ENCODE peak calls at places on chromosomes 12 and 14, in four cellular contexts. N is neuronal stem cell, Z is H9, O is H1. R is an unnamed sample.

GRCh38 chr12:79706156-79706555 is 15.4 kb upstream of the PAWR start:
- DNase-seq in Z (no peak), O (no peak), N (no peak), R (no peak)

GRCh38 chr14:51182166-51182565 is 57.9 kb upstream of the TMX1 start:
- DNase-seq in N (no peak), O (no peak), Z (no peak), R (no peak)

GRCh38 chr12:88058719-88059077 is 29.5 kb upstream of the C12orf50 start:
- DNase-seq in N (no peak), O (no peak), Z (no peak), R (no peak)

GRCh38 chr14:92224348-92224954 is 98.5 kb upstream of the SLC24A4 start:
- DNase-seq in Z (no peak), O (no peak), N (no peak), R (no peak)

GRCh38 chr12:11693626-11694025 is 44.2 kb downstream of the ETV6 start:
- DNase-seq in Z (no peak), N (no peak), O (no peak), R (no peak)

GRCh38 chr14:95519699-95520098 is 3.2 kb upstream of the SYNE3 start:
- DNase-seq in N (no peak), O (no peak), Z (no peak), R (peak)

GRCh38 chr14:67577909-67578749 is 21.9 kb downstream of the PIGH start:
- DNase-seq in O (no peak), N (no peak), Z (no peak), R (no peak)

GRCh38 chr14:77228056-77228455 is 43.0 kb downstream of the NGB start:
- DNase-seq in Z (no peak), N (no peak), O (no peak), R (no peak)

GRCh38 chr12:123723765-123724164 is 11.6 kb downstream of the ATP6V0A2 start:
- DNase-seq in O (no peak), Z (no peak), N (no peak), R (no peak)

GRCh38 chr14:65792208-65792905 is 379.8 kb downstream of the FUT8 start:
- DNase-seq in O (no peak), Z (no peak), N (no peak), R (no peak)

GRCh38 chr12:131832393-131833231 is 4.4 kb downstream of the MMP17 start:
- DNase-seq in O (no peak), Z (no peak), N (no peak), R (no peak)

GRCh38 chr12:20486233-20486632 is 117.9 kb downstream of the PDE3A start:
- DNase-seq in O (no peak), Z (no peak), N (no peak), R (no peak)

GRCh38 chr12:42902001-42902400 is 312.5 kb upstream of the PRICKLE1 start:
- DNase-seq in Z (no peak), N (no peak), O (no peak), R (no peak)

GRCh38 chr12:3421191-3421590 is 69.8 kb upstream of the PRMT8 start:
- DNase-seq in Z (peak), O (no peak), N (no peak), R (no peak)

GRCh38 chr14:23399591-23399990 is 8.5 kb downstream of the MYH6 start:
- DNase-seq in Z (no peak), N (no peak), O (no peak), R (no peak)

GRCh38 chr12:47838286-47838931 is 18.7 kb upstream of the HDAC7 start:
- DNase-seq in O (no peak), Z (peak), N (no peak), R (peak)

GRCh38 chr12:124369055-124369900 is 74.4 kb downstream of the RFLNA start:
- DNase-seq in O (no peak), Z (no peak), N (no peak), R (peak)

GRCh38 chr14:58501214-58501816 is 73.8 kb downstream of the KIAA0586 start:
- DNase-seq in O (no peak), Z (no peak), N (peak), R (peak)

GRCh38 chr14:76312821-76313220 is 63.1 kb upstream of the ESRRB start:
- DNase-seq in Z (no peak), N (no peak), O (no peak), R (no peak)

GRCh38 chr12:27969901-27970390 is 2.6 kb downstream of the PTHLH start:
- DNase-seq in Z (peak), O (peak), N (peak), R (peak)

GRCh38 chr12:120640840-120641833 is 711 bp downstream of the CABP1 start:
- DNase-seq in Z (peak), O (peak), N (peak), R (peak)

GRCh38 chr14:101031721-101032120 is 128.2 kb upstream of the RTL1 start:
- DNase-seq in Z (no peak), O (no peak), N (no peak), R (no peak)

GRCh38 chr12:117114784-117115183 is 15.6 kb upstream of the TESC start:
- DNase-seq in O (no peak), N (no peak), Z (no peak), R (no peak)

GRCh38 chr14:73718742-73719251 is 4.6 kb upstream of the PNMA1 start:
- DNase-seq in Z (peak), O (peak), N (peak), R (no peak)

GRCh38 chr14:95337052-95337595 is 17.4 kb upstream of the CLMN start:
- DNase-seq in O (no peak), Z (no peak), N (no peak), R (no peak)

GRCh38 chr12:62720661-62721330 is 214.2 kb downstream of the PPM1H start:
- DNase-seq in N (no peak), O (no peak), Z (no peak), R (peak)

GRCh38 chr12:119694111-119694510 is 26.2 kb downstream of the PRKAB1 start:
- DNase-seq in Z (no peak), O (no peak), N (no peak), R (no peak)

GRCh38 chr14:24972844-24973243 is 77.1 kb downstream of the STXBP6 start:
- DNase-seq in Z (no peak), N (no peak), O (no peak), R (no peak)

GRCh38 chr14:37870947-37871346 is 275.5 kb downstream of the TTC6 start:
- DNase-seq in N (no peak), Z (no peak), O (no peak), R (no peak)

GRCh38 chr12:18090093-18090492 is at the start of gene RERGL:
- DNase-seq in O (no peak), Z (no peak), N (no peak), R (no peak)

GRCh38 chr12:67426067-67426466 is 156.9 kb downstream of the CAND1 start:
- DNase-seq in O (no peak), N (no peak), Z (no peak), R (peak)

GRCh38 chr12:93819048-93819491 is 141.9 kb downstream of the CRADD start:
- DNase-seq in N (no peak), O (no peak), Z (no peak), R (peak)

GRCh38 chr14:99422220-99423010 is 58.2 kb downstream of the SETD3 start:
- DNase-seq in N (no peak), Z (no peak), O (no peak), R (no peak)

GRCh38 chr12:40054554-40055226 is 51.2 kb downstream of the SLC2A13 start:
- DNase-seq in Z (no peak), N (no peak), O (no peak), R (peak)

GRCh38 chr14:92656306-92656705 is 92.1 kb downstream of the LGMN start:
- DNase-seq in N (no peak), Z (no peak), O (no peak), R (no peak)

GRCh38 chr14:86003998-86004397 is 474.1 kb downstream of the FLRT2 start:
- DNase-seq in O (no peak), Z (no peak), N (no peak), R (no peak)

GRCh38 chr12:40583743-40584142 is 108.5 kb upstream of the CNTN1 start:
- DNase-seq in N (no peak), Z (no peak), O (no peak), R (no peak)

GRCh38 chr12:94760786-94761185 is 110.4 kb upstream of the TMCC3 start:
- DNase-seq in O (no peak), Z (no peak), N (no peak), R (no peak)

GRCh38 chr12:95216704-95217376 is 427 bp downstream of the FGD6 start:
- DNase-seq in O (no peak), N (no peak), Z (no peak), R (no peak)

GRCh38 chr12:89210277-89210676 is 142.0 kb downstream of the DUSP6 start:
- DNase-seq in O (no peak), Z (no peak), N (peak), R (no peak)
- H2BK12ac ChIP-seq in O (no peak), Z (no peak), N (no peak), R (peak)

DNA sequence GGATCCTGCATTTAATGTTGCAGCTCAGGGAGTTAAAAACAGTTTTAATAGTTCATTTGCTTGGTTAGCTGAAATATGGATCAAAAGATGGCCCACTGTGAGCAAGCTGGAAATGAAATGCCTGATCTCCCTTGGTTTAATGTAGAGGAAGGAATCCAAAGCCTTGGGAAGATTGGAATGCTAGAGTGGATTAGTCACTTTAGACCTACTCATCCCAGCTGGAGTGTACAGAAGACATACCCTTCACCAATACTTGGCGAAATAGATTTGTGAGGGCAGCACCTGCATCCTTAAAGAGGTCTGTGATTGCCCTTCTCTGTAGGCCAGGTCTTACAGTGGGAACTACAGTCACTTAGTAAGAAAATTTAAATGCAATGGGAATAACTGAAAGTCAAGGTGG is 58.0 kb upstream of the KRAS start:
- DNase-seq in O (no peak), N (no peak), Z (no peak), R (peak)
- H2BK15ac ChIP-seq in O (no peak), N (no peak), Z (no peak), R (no peak)

GRCh38 chr12:32125455-32126084 is 18.9 kb downstream of the BICD1 start:
- DNase-seq in Z (no peak), O (no peak), N (no peak), R (peak)

GRCh38 chr12:32118806-32119205 is 12.2 kb downstream of the BICD1 start:
- DNase-seq in Z (peak), O (no peak), N (no peak), R (no peak)

GRCh38 chr12:32120419-32120818 is 13.8 kb downstream of the BICD1 start:
- DNase-seq in Z (peak), N (no peak), O (no peak), R (no peak)

GRCh38 chr12:32126720-32127119 is 20.1 kb downstream of the BICD1 start:
- DNase-seq in Z (no peak), N (no peak), O (no peak), R (peak)

DNA sequence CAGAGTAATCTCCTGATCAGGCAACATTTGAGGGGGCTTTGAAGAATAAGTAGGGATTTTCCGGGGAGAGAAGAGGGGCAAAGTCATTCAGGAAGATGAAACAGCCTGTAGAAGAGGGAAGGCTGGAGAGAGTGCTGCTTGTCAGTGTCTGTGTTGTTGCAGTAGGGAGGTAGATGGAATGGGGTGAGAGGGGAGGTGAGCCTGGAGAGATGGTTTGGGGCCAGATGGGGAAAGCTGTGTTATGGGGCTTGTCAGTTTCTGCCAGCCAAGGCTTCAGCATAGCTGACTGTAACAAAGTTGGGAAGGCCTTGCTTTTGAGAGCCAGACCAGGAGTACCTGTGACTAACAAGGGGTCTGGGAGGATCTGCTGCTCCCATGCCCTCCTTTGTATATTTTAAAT is 18.0 kb downstream of the BICD1 start:
- DNase-seq in N (no peak), O (no peak), Z (no peak), R (no peak)
- H2BK12ac ChIP-seq in N (no peak), O (peak), Z (no peak), R (no peak)

GRCh38 chr12:22728989-22729388 is 104.0 kb downstream of the ETNK1 start:
- DNase-seq in Z (no peak), N (no peak), O (no peak), R (no peak)

GRCh38 chr12:22729898-22730443 is 105.0 kb downstream of the ETNK1 start:
- DNase-seq in Z (no peak), O (no peak), N (no peak), R (peak)

GRCh38 chr12:22731231-22731630 is 106.3 kb downstream of the ETNK1 start:
- DNase-seq in O (no peak), N (no peak), Z (no peak), R (no peak)

GRCh38 chr12:22733756-22734155 is 108.8 kb downstream of the ETNK1 start:
- DNase-seq in O (no peak), N (no peak), Z (no peak), R (no peak)

DNA sequence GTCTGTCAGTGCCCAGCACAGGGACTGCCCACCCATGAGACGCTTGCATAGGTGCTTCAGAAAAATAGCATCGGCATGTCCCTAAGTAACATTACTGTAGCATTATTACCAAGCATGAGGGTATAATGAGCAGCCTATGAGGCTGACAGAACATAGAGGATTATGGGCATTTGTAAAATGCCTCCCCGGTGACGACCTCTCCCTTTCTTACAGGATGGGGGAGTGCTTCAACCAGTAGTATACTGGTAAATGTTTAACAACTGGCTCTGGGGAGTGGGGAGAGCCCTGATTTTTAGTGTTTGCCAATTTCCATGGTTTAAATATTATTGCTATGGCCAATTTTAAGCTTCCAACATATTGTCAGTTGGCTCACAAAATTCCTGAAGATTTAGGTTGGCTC is 104.5 kb downstream of the ETNK1 start:
- DNase-seq in Z (no peak), N (no peak), O (no peak), R (no peak)
- H2BK15ac ChIP-seq in Z (no peak), N (no peak), O (no peak), R (no peak)

R was measured in mesenchymal stem cell.